ENCODE peak calls at places on chromosomes 3 and 15, in six cellular contexts. One of them, this sample, is unnamed.

GRCh38 chr3:67361770-67362169 is 292.6 kb downstream of the SUCLG2 start:
- DNase-seq in heart left ventricle: no peak
- DNase-seq in breast epithelium: no peak
- DNase-seq in uterus: no peak
- DNase-seq in vagina: no peak
- DNase-seq in gastrocnemius medialis: no peak
- DNase-seq in this sample: no peak

GRCh38 chr3:122727766-122728165 is 47.1 kb downstream of the PARP14 start:
- DNase-seq in heart left ventricle: no peak
- DNase-seq in breast epithelium: no peak
- DNase-seq in uterus: no peak
- DNase-seq in vagina: no peak
- DNase-seq in gastrocnemius medialis: no peak
- DNase-seq in this sample: no peak

GRCh38 chr15:63843901-63844317 is 10.2 kb upstream of the HERC1 start:
- DNase-seq in heart left ventricle: no peak
- DNase-seq in breast epithelium: no peak
- DNase-seq in uterus: no peak
- DNase-seq in vagina: no peak
- DNase-seq in gastrocnemius medialis: no peak
- DNase-seq in this sample: no peak

GRCh38 chr15:59647085-59647484 is 10.2 kb downstream of the GTF2A2 start:
- DNase-seq in heart left ventricle: no peak
- DNase-seq in breast epithelium: no peak
- DNase-seq in uterus: no peak
- DNase-seq in vagina: no peak
- DNase-seq in gastrocnemius medialis: no peak
- DNase-seq in this sample: no peak

GRCh38 chr3:68088216-68088615 is 433.8 kb upstream of the SUCLG2 start:
- DNase-seq in heart left ventricle: no peak
- DNase-seq in breast epithelium: no peak
- DNase-seq in uterus: no peak
- DNase-seq in vagina: no peak
- DNase-seq in gastrocnemius medialis: no peak
- DNase-seq in this sample: peak; percentile 12

GRCh38 chr3:16548721-16549120 is 35.2 kb upstream of the RFTN1 start:
- DNase-seq in heart left ventricle: no peak
- DNase-seq in breast epithelium: no peak
- DNase-seq in uterus: no peak
- DNase-seq in vagina: no peak
- DNase-seq in gastrocnemius medialis: no peak
- DNase-seq in this sample: no peak

GRCh38 chr3:185778069-185778468 is 46.8 kb downstream of the IGF2BP2 start:
- DNase-seq in heart left ventricle: no peak
- DNase-seq in breast epithelium: no peak
- DNase-seq in uterus: no peak
- DNase-seq in vagina: no peak
- DNase-seq in gastrocnemius medialis: no peak
- DNase-seq in this sample: no peak

GRCh38 chr3:114928989-114929620 is 218.0 kb downstream of the ZBTB20 start:
- DNase-seq in heart left ventricle: no peak
- DNase-seq in breast epithelium: no peak
- DNase-seq in uterus: no peak
- DNase-seq in vagina: no peak
- DNase-seq in gastrocnemius medialis: no peak
- DNase-seq in this sample: no peak

GRCh38 chr3:120506828-120507774 is 56.3 kb upstream of the FSTL1 start:
- DNase-seq in heart left ventricle: peak; percentile 17
- DNase-seq in breast epithelium: no peak
- DNase-seq in uterus: peak; percentile 60
- DNase-seq in vagina: no peak
- DNase-seq in gastrocnemius medialis: no peak
- DNase-seq in this sample: peak; percentile 46

GRCh38 chr15:69289312-69290146 is 9.2 kb upstream of the PAQR5 start:
- DNase-seq in heart left ventricle: no peak
- DNase-seq in breast epithelium: no peak
- DNase-seq in uterus: no peak
- DNase-seq in vagina: no peak
- DNase-seq in gastrocnemius medialis: no peak
- DNase-seq in this sample: no peak

GRCh38 chr15:76147906-76148553 is 88.2 kb downstream of the TMEM266 start:
- DNase-seq in heart left ventricle: no peak
- DNase-seq in breast epithelium: no peak
- DNase-seq in uterus: no peak
- DNase-seq in vagina: no peak
- DNase-seq in gastrocnemius medialis: no peak
- DNase-seq in this sample: peak; percentile 80

GRCh38 chr3:128275316-128276150 is 122.3 kb downstream of the EEFSEC start:
- DNase-seq in heart left ventricle: no peak
- DNase-seq in breast epithelium: no peak
- DNase-seq in uterus: no peak
- DNase-seq in vagina: peak; percentile 78
- DNase-seq in gastrocnemius medialis: no peak
- DNase-seq in this sample: no peak

GRCh38 chr3:158845748-158846350 is 44.0 kb downstream of the MFSD1 start:
- DNase-seq in heart left ventricle: no peak
- DNase-seq in breast epithelium: no peak
- DNase-seq in uterus: no peak
- DNase-seq in vagina: no peak
- DNase-seq in gastrocnemius medialis: no peak
- DNase-seq in this sample: peak; percentile 50

GRCh38 chr15:61131598-61131954 is 97.5 kb downstream of the RORA start:
- DNase-seq in heart left ventricle: no peak
- DNase-seq in breast epithelium: no peak
- DNase-seq in uterus: no peak
- DNase-seq in vagina: no peak
- DNase-seq in gastrocnemius medialis: no peak
- DNase-seq in this sample: no peak
- H3K4me3 ChIP-seq in heart left ventricle: no peak overlapping the region
- H3K4me3 ChIP-seq in breast epithelium: no peak overlapping the region
- H3K4me3 ChIP-seq in uterus: no peak overlapping the region
- H3K4me3 ChIP-seq in vagina: no peak overlapping the region
- H3K4me3 ChIP-seq in gastrocnemius medialis: peak overlapping the region; percentile 41
- H3K4me3 ChIP-seq in this sample: no peak overlapping the region

GRCh38 chr3:30681276-30682211 is 75.1 kb downstream of the TGFBR2 start:
- DNase-seq in heart left ventricle: peak; percentile 70
- DNase-seq in breast epithelium: no peak
- DNase-seq in uterus: peak; percentile 67
- DNase-seq in vagina: no peak
- DNase-seq in gastrocnemius medialis: no peak
- DNase-seq in this sample: peak; percentile 32
- TF ChIP-seq POLR2A in heart left ventricle: no peak
- TF ChIP-seq POLR2A in breast epithelium: no peak
- TF ChIP-seq POLR2A in uterus: no peak
- TF ChIP-seq POLR2A in vagina: no peak
- TF ChIP-seq POLR2A in gastrocnemius medialis: no peak
- TF ChIP-seq POLR2A in this sample: no peak

GRCh38 chr3:29758108-29759020 is 477.5 kb downstream of the RBMS3 start:
- DNase-seq in heart left ventricle: no peak
- DNase-seq in breast epithelium: no peak
- DNase-seq in uterus: no peak
- DNase-seq in vagina: no peak
- DNase-seq in gastrocnemius medialis: no peak
- DNase-seq in this sample: no peak

GRCh38 chr3:29759443-29760033 is 478.7 kb downstream of the RBMS3 start:
- DNase-seq in heart left ventricle: peak; percentile 11
- DNase-seq in breast epithelium: no peak
- DNase-seq in uterus: no peak
- DNase-seq in vagina: no peak
- DNase-seq in gastrocnemius medialis: peak; percentile 15
- DNase-seq in this sample: no peak

GRCh38 chr3:29757054-29757777 is 476.3 kb downstream of the RBMS3 start:
- DNase-seq in heart left ventricle: peak; percentile 15
- DNase-seq in breast epithelium: no peak
- DNase-seq in uterus: no peak
- DNase-seq in vagina: no peak
- DNase-seq in gastrocnemius medialis: no peak
- DNase-seq in this sample: peak; percentile 69

GRCh38 chr3:29755416-29755815 is 474.5 kb downstream of the RBMS3 start:
- DNase-seq in heart left ventricle: no peak
- DNase-seq in breast epithelium: no peak
- DNase-seq in uterus: no peak
- DNase-seq in vagina: no peak
- DNase-seq in gastrocnemius medialis: no peak
- DNase-seq in this sample: no peak

GRCh38 chr3:29759021-29759359 is 478.1 kb downstream of the RBMS3 start:
- DNase-seq in heart left ventricle: peak; percentile 21
- DNase-seq in breast epithelium: no peak
- DNase-seq in uterus: peak; percentile 41
- DNase-seq in vagina: no peak
- DNase-seq in gastrocnemius medialis: no peak
- DNase-seq in this sample: peak; percentile 16
- H3K27ac ChIP-seq in heart left ventricle: peak overlapping the region; percentile 25
- H3K27ac ChIP-seq in breast epithelium: peak overlapping the region; percentile 91
- H3K27ac ChIP-seq in uterus: peak overlapping the region; percentile 64
- H3K27ac ChIP-seq in vagina: peak overlapping the region; percentile 65
- H3K27ac ChIP-seq in gastrocnemius medialis: peak overlapping the region; percentile 80
- H3K27ac ChIP-seq in this sample: peak overlapping the region; percentile 74

GRCh38 chr3:159858650-159859049 is 130.0 kb upstream of the IL12A start:
- DNase-seq in heart left ventricle: no peak
- DNase-seq in breast epithelium: no peak
- DNase-seq in uterus: no peak
- DNase-seq in vagina: no peak
- DNase-seq in gastrocnemius medialis: no peak
- DNase-seq in this sample: no peak
- H3K4me3 ChIP-seq in heart left ventricle: peak overlapping the region; percentile 29
- H3K4me3 ChIP-seq in breast epithelium: no peak overlapping the region
- H3K4me3 ChIP-seq in uterus: no peak overlapping the region
- H3K4me3 ChIP-seq in vagina: no peak overlapping the region
- H3K4me3 ChIP-seq in gastrocnemius medialis: peak overlapping the region; percentile 69
- H3K4me3 ChIP-seq in this sample: no peak overlapping the region

This sample was measured in body of pancreas.